ENCODE peak calls at places on chromosomes 16 and 17, in five cellular contexts. X is colonic mucosa, P is PC-3, N is endothelial cell of umbilical vein, K is mesendoderm. W is an unnamed sample.

GRCh38 chr16:66959645-66960177 is 1.4 kb upstream of the CES3 start:
- DNase-seq in X (peak), P (no peak), N (no peak), K (no peak), W (no peak)

GRCh38 chr16:74724820-74725549 is 24.3 kb upstream of the MLKL start:
- DNase-seq in X (no peak), P (no peak), N (no peak), K (no peak), W (no peak)

GRCh38 chr16:11258553-11259287 is 2.7 kb upstream of the SOCS1 start:
- DNase-seq in X (peak), P (no peak), N (no peak), K (no peak), W (no peak)

GRCh38 chr17:7408863-7409262 is 1.2 kb downstream of the NLGN2 start:
- DNase-seq in X (no peak), P (no peak), N (no peak), K (no peak), W (no peak)

GRCh38 chr17:74715144-74715543 is 2.4 kb upstream of the CD300LF start:
- DNase-seq in X (no peak), P (peak), N (no peak), K (no peak), W (no peak)

GRCh38 chr16:30609002-30609927 is 924 bp downstream of the ZNF689 start:
- DNase-seq in X (peak), P (peak), N (peak), K (peak), W (peak)

GRCh38 chr17:142876-143784 is 5.8 kb downstream of the SCGB1C2 start:
- DNase-seq in X (peak), P (no peak), N (no peak), K (no peak), W (no peak)

GRCh38 chr17:80469667-80470066 is 6.7 kb downstream of the NPTX1 start:
- DNase-seq in X (no peak), P (no peak), N (no peak), K (no peak), W (no peak)

GRCh38 chr17:1197379-1197778 is 17.6 kb upstream of the ABR start:
- DNase-seq in X (peak), P (no peak), N (no peak), K (no peak), W (no peak)

GRCh38 chr17:40284085-40284713 is 3.5 kb upstream of the CDC6 start:
- DNase-seq in X (peak), P (peak), N (peak), K (peak), W (no peak)

GRCh38 chr16:83402160-83402794 is 405.5 kb upstream of the HSBP1 start:
- DNase-seq in X (no peak), P (no peak), N (no peak), K (peak), W (no peak)

GRCh38 chr17:74917430-74917829 is 5.6 kb downstream of the USH1G start:
- DNase-seq in X (no peak), P (no peak), N (no peak), K (no peak), W (no peak)

GRCh38 chr16:49352923-49353322 is 20.7 kb upstream of the C16orf78 start:
- DNase-seq in X (no peak), P (peak), N (no peak), K (peak), W (peak)

GRCh38 chr17:4161179-4161559 is 18.2 kb downstream of the CYB5D2 start:
- DNase-seq in X (no peak), P (peak), N (peak), K (peak), W (no peak)

GRCh38 chr16:48451323-48451722 is 66.1 kb upstream of the SIAH1 start:
- DNase-seq in X (no peak), P (no peak), N (no peak), K (no peak), W (no peak)

GRCh38 chr16:82735176-82735575 is 108.4 kb downstream of the CDH13 start:
- DNase-seq in X (no peak), P (no peak), N (no peak), K (no peak), W (no peak)

GRCh38 chr17:49779730-49780220 is 8.7 kb upstream of the KAT7 start:
- DNase-seq in X (peak), P (peak), N (peak), K (peak), W (peak)

GRCh38 chr17:27846042-27846655 is 45.8 kb upstream of the NOS2 start:
- DNase-seq in X (no peak), P (no peak), N (no peak), K (no peak), W (no peak)

GRCh38 chr17:74150428-74151025 is 53.0 kb upstream of the RPL38 start:
- DNase-seq in X (peak), P (no peak), N (no peak), K (peak), W (no peak)

GRCh38 chr17:55717898-55718735 is 4.5 kb downstream of the TMEM100 start:
- DNase-seq in X (peak), P (peak), N (peak), K (peak), W (peak)

GRCh38 chr16:84348386-84348785 is 20.0 kb upstream of the ATP2C2 start:
- DNase-seq in X (no peak), P (no peak), N (no peak), K (no peak), W (no peak)

GRCh38 chr16:82067042-82067809 is 32.2 kb downstream of the HSD17B2 start:
- DNase-seq in X (no peak), P (no peak), N (no peak), K (no peak), W (no peak)

GRCh38 chr17:66386789-66387351 is 84.5 kb downstream of the PRKCA start:
- DNase-seq in X (no peak), P (peak), N (no peak), K (no peak), W (no peak)

GRCh38 chr16:61128545-61129323 is 907.5 kb downstream of the CDH8 start:
- DNase-seq in X (no peak), P (no peak), N (no peak), K (no peak), W (no peak)

GRCh38 chr16:66057056-66057455 is 309.4 kb upstream of the CDH5 start:
- DNase-seq in X (peak), P (no peak), N (no peak), K (no peak), W (no peak)

GRCh38 chr16:87602005-87602790 is at the start of gene JPH3:
- DNase-seq in X (no peak), P (no peak), N (no peak), K (peak), W (peak)

GRCh38 chr16:21302898-21303528 is 24.9 kb upstream of the CRYM start:
- DNase-seq in X (peak), P (peak), N (no peak), K (peak), W (no peak)

GRCh38 chr16:386641-387156 is 4.9 kb upstream of the PGAP6 start:
- DNase-seq in X (no peak), P (no peak), N (no peak), K (no peak), W (no peak)

GRCh38 chr16:29820271-29820701 is at the start of gene MVP:
- DNase-seq in X (peak), P (peak), N (peak), K (no peak), W (no peak)

DNA sequence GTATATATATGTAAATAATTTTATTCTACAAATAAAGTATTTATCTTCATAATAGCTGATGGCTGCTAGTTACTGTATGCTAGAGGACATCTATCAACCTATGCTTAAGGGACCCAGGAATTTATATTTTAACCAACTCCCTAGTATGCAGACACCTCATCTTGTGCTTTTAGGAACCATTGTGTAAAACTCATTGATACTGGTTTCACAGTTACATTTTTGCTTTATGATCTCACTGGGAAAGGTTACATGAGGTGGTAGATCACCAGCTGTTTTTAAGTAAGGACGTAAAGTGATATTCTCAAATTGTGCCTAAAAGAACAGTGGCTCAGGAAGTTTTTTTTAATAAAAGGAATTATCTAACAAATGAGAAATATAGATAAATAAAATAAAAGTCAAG is 56.4 kb downstream of the VMP1 start:
- DNase-seq in X (no peak), P (no peak), N (peak), K (peak), W (no peak)
- H3K9ac ChIP-seq in X (no peak), P (peak), N (peak), K (no peak), W (no peak)

GRCh38 chr17:79183221-79184158 is 108.9 kb downstream of the ENGASE start:
- DNase-seq in X (no peak), P (no peak), N (no peak), K (peak), W (peak)
- H3K9ac ChIP-seq in X (no peak), P (no peak), N (no peak), K (peak), W (no peak)

GRCh38 chr17:17765359-17765758 is 71.4 kb downstream of the SREBF1 start:
- DNase-seq in X (no peak), P (no peak), N (no peak), K (no peak), W (no peak)

GRCh38 chr17:17761894-17762781 is 74.6 kb downstream of the SREBF1 start:
- DNase-seq in X (no peak), P (no peak), N (no peak), K (no peak), W (no peak)

GRCh38 chr17:17763136-17763535 is 73.7 kb downstream of the SREBF1 start:
- DNase-seq in X (no peak), P (no peak), N (no peak), K (no peak), W (peak)

GRCh38 chr17:17765921-17766320 is 70.9 kb downstream of the SREBF1 start:
- DNase-seq in X (no peak), P (no peak), N (no peak), K (no peak), W (no peak)

GRCh38 chr17:17763734-17764133 is 73.1 kb downstream of the SREBF1 start:
- DNase-seq in X (no peak), P (no peak), N (no peak), K (no peak), W (no peak)
- H3K9ac ChIP-seq in X (no peak), P (no peak), N (no peak), K (no peak), W (no peak)

GRCh38 chr16:1447965-1448364 is 3.6 kb upstream of the CCDC154 start:
- DNase-seq in X (no peak), P (no peak), N (no peak), K (no peak), W (no peak)

GRCh38 chr16:1445518-1446197 is 1.3 kb upstream of the CCDC154 start:
- DNase-seq in X (no peak), P (no peak), N (no peak), K (no peak), W (no peak)

GRCh38 chr16:1448536-1449116 is 4.3 kb upstream of the CCDC154 start:
- DNase-seq in X (no peak), P (no peak), N (no peak), K (no peak), W (no peak)

GRCh38 chr16:1444730-1445517 is 568 bp upstream of the CCDC154 start:
- DNase-seq in X (no peak), P (no peak), N (no peak), K (no peak), W (no peak)

GRCh38 chr16:1446296-1447080 is 2.1 kb upstream of the CCDC154 start:
- DNase-seq in X (no peak), P (no peak), N (no peak), K (no peak), W (no peak)
- H3K9ac ChIP-seq in X (no peak), P (no peak), N (no peak), K (no peak), W (no peak)

GRCh38 chr16:19105131-19105530 is 8.6 kb upstream of the ITPRIPL2 start:
- DNase-seq in X (no peak), P (no peak), N (no peak), K (no peak), W (no peak)
- H3K9ac ChIP-seq in X (no peak), P (no peak), N (no peak), K (no peak), W (no peak)

GRCh38 chr17:82605939-82606600 is 42.2 kb downstream of the WDR45B start:
- DNase-seq in X (no peak), P (no peak), N (no peak), K (no peak), W (no peak)
- H3K9ac ChIP-seq in X (no peak), P (no peak), N (no peak), K (no peak), W (no peak)

GRCh38 chr16:86027366-86028126 is 128.6 kb downstream of the IRF8 start:
- DNase-seq in X (peak), P (peak), N (no peak), K (no peak), W (no peak)
- H3K9ac ChIP-seq in X (no peak), P (no peak), N (no peak), K (no peak), W (no peak)

W was measured in neural progenitor cell.